ENCODE peak calls at places on chromosomes 2 and 18, in seven cellular contexts. L is T-helper 22 cell; K is right lobe of liver; F is KBM-7; X is stimulated activated CD4-positive, alpha-beta T cell treated with anti-CD3 and anti-CD28 coated beads, Interleukin-12 subunit alpha, Interleukin-12 subunit beta, amount 100 ng/mL, for 4 hours; Q is stomach; G is upper lobe of right lung. W is an unnamed sample.

GRCh38 chr2:9206991-9207640 is 504 bp downstream of the ASAP2 start:
- DNase-seq in L (no peak), K (no peak), F (peak), X (peak), Q (no peak), G (peak), W (peak)

GRCh38 chr2:43073373-43073772 is 153.0 kb downstream of the ZFP36L2 start:
- DNase-seq in L (no peak), K (no peak), F (peak), X (no peak), Q (no peak), G (no peak), W (no peak)

GRCh38 chr2:124112255-124112654 is 87.2 kb downstream of the CNTNAP5 start:
- DNase-seq in L (no peak), K (no peak), F (no peak), X (no peak), Q (no peak), G (no peak), W (no peak)

GRCh38 chr2:233439191-233439590 is 84.9 kb downstream of the DGKD start:
- DNase-seq in L (no peak), K (no peak), F (no peak), X (no peak), Q (no peak), G (peak), W (no peak)

GRCh38 chr18:7269903-7270302 is 39.0 kb downstream of the LRRC30 start:
- DNase-seq in L (no peak), K (no peak), F (no peak), X (no peak), Q (no peak), G (no peak), W (no peak)

GRCh38 chr2:48048725-48049124 is 142.4 kb upstream of the FBXO11 start:
- DNase-seq in L (no peak), K (no peak), F (no peak), X (no peak), Q (no peak), G (no peak), W (no peak)

GRCh38 chr18:37669991-37670534 is 104.5 kb upstream of the CELF4 start:
- DNase-seq in L (no peak), K (no peak), F (no peak), X (no peak), Q (no peak), G (no peak), W (no peak)

GRCh38 chr2:134796373-134796772 is 42.0 kb upstream of the ACMSD start:
- DNase-seq in L (no peak), K (no peak), F (no peak), X (no peak), Q (no peak), G (no peak), W (no peak)

GRCh38 chr2:25373269-25373981 is 31.7 kb upstream of the DNMT3A start:
- DNase-seq in L (no peak), K (peak), F (no peak), X (no peak), Q (peak), G (peak), W (peak)

GRCh38 chr18:67692811-67693210 is 176.3 kb upstream of the DSEL start:
- DNase-seq in L (no peak), K (no peak), F (no peak), X (no peak), Q (no peak), G (no peak), W (no peak)

GRCh38 chr2:34419856-34420255 is 820.8 kb upstream of the FAM98A start:
- DNase-seq in L (no peak), K (no peak), F (no peak), X (no peak), Q (no peak), G (no peak), W (no peak)

GRCh38 chr2:240293865-240294461 is 141.5 kb upstream of the GPC1 start:
- DNase-seq in L (no peak), K (no peak), F (no peak), X (no peak), Q (no peak), G (no peak), W (no peak)

GRCh38 chr2:64202206-64202864 is 58.1 kb upstream of the PELI1 start:
- DNase-seq in L (no peak), K (no peak), F (no peak), X (no peak), Q (no peak), G (no peak), W (no peak)

GRCh38 chr2:172333206-172333605 is 94.2 kb upstream of the ITGA6 start:
- DNase-seq in L (no peak), K (no peak), F (no peak), X (no peak), Q (no peak), G (no peak), W (no peak)